ENCODE peak calls at places on chromosome 4, in four cellular contexts. K is uterus, E is iPS DF 6.9, M is aorta. Q is an unnamed sample.

GRCh38 chr4:109560687-109561452 is 824 bp downstream of the MCUB start:
- DNase-seq in K (peak; percentile 64), E (no peak), M (peak; percentile 85), Q (peak; percentile 37)

GRCh38 chr4:5746829-5747745 is 36.1 kb downstream of the EVC start:
- DNase-seq in K (no peak), E (no peak), M (no peak), Q (no peak)

GRCh38 chr4:118335316-118335715 is 17.5 kb downstream of the PRSS12 start:
- DNase-seq in K (no peak), E (no peak), M (no peak), Q (no peak)

GRCh38 chr4:38694330-38694729 is 30.3 kb downstream of the KLF3 start:
- DNase-seq in K (no peak), E (no peak), M (no peak), Q (no peak)

GRCh38 chr4:129223955-129224354 is 128.0 kb downstream of the C4orf33 start:
- DNase-seq in K (no peak), E (no peak), M (no peak), Q (no peak)

GRCh38 chr4:88037936-88038335 is 30.5 kb downstream of the PKD2 start:
- DNase-seq in K (no peak), E (no peak), M (no peak), Q (no peak)

GRCh38 chr4:2537011-2537830 is 774 bp downstream of the FAM193A start:
- DNase-seq in K (peak; percentile 29), E (no peak), M (peak; percentile 84), Q (peak; percentile 48)

GRCh38 chr4:126977306-126977705 is 655.5 kb upstream of the INTU start:
- DNase-seq in K (no peak), E (no peak), M (no peak), Q (no peak)

GRCh38 chr4:97073194-97073593 is 1070.1 kb downstream of the STPG2 start:
- DNase-seq in K (no peak), E (no peak), M (no peak), Q (no peak)

GRCh38 chr4:40309250-40309774 is 25.8 kb upstream of the CHRNA9 start:
- DNase-seq in K (peak; percentile 89), E (peak; percentile 95), M (peak; percentile 96), Q (peak; percentile 88)
- H3K4me3 ChIP-seq in K (no peak overlapping the region), E (no peak overlapping the region), M (no peak overlapping the region), Q (no peak overlapping the region)

GRCh38 chr4:53022162-53023100 is 160.3 kb downstream of the RASL11B start:
- DNase-seq in K (peak; percentile 31), E (no peak), M (no peak), Q (no peak)

GRCh38 chr4:53026233-53026632 is 164.1 kb downstream of the RASL11B start:
- DNase-seq in K (no peak), E (no peak), M (no peak), Q (no peak)

GRCh38 chr4:53019485-53020382 is 157.6 kb downstream of the RASL11B start:
- DNase-seq in K (no peak), E (no peak), M (no peak), Q (no peak)

GRCh38 chr4:53021709-53022108 is 159.6 kb downstream of the RASL11B start:
- DNase-seq in K (no peak), E (no peak), M (no peak), Q (no peak)

GRCh38 chr4:53023640-53024299 is 161.7 kb downstream of the RASL11B start:
- DNase-seq in K (no peak), E (no peak), M (no peak), Q (no peak)
- H3K4me1 ChIP-seq in K (no peaks in the 10 kb centered on the region), E (no peaks in the 10 kb centered on the region), M (peaks cover 10% of the 10 kb centered on the region), Q (peaks cover 27% of the 10 kb centered on the region)

DNA sequence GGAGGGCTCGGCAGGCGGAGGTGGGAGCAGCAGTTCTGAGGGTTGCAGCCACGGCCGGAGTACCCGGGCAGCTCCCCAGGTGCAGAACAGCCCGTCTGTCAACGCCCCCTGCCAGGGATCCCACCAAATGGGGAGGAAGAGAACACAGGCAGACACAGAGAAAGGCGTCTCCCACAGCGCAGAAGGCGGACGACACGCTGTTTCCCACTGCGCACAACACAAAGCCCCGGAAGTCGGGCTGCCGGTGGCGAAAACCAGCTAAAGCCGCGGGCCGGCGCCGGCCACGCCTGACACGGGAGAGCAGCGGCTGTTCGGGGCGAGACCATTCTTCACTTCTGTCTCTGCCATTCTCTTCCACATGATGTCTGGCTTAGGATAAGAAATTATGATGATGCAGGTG is 31.6 kb downstream of the CTBP1 start:
- DNase-seq in K (no peak), E (no peak), M (no peak), Q (no peak)
- H3K4me3 ChIP-seq in K (no peak overlapping the region), E (no peak overlapping the region), M (no peak overlapping the region), Q (no peak overlapping the region)

GRCh38 chr4:7372673-7373072 is 62.1 kb downstream of the PSAPL1 start:
- DNase-seq in K (no peak), E (no peak), M (peak; percentile 62), Q (no peak)
- H3K4me1 ChIP-seq in K (no peaks in the 10 kb centered on the region), E (no peaks in the 10 kb centered on the region), M (no peaks in the 10 kb centered on the region), Q (peaks cover 7% of the 10 kb centered on the region)